ENCODE peak calls at places on chromosomes 7 and 10, in eight cellular contexts. C is COR-L47; R is CD8-positive, alpha-beta memory T cell; B is HS-27A; S is left colon; P is psoas muscle; E is activated CD4-positive, CD25-positive, alpha-beta regulatory T cell treated with anti-CD3 and anti-CD28 coated beads, Interleukin-2, amount 50 U/mL, for 72 hours; V is activated effector memory CD4-positive, alpha-beta T cell treated with anti-CD3 and anti-CD28 coated beads, Interleukin-2, amount 50 U/mL, for 16 hours. G is an unnamed sample.

GRCh38 chr10:14671383-14671782 is 103.3 kb downstream of the FAM107B start:
- DNase-seq in C (no peak), V (no peak), R (no peak), S (no peak), E (no peak), B (no peak), P (no peak), G (no peak)

GRCh38 chr10:127243490-127244272 is 47.3 kb upstream of the INSYN2A start:
- DNase-seq in V (peak), C (no peak), R (peak), S (peak), B (peak), E (no peak), P (no peak), G (no peak)

GRCh38 chr7:93981480-93981874 is 22.7 kb downstream of the BET1 start:
- DNase-seq in C (no peak), B (no peak), R (no peak), P (no peak), S (no peak), E (no peak), V (no peak), G (no peak)

GRCh38 chr10:77036993-77037734 is 600.4 kb downstream of the KCNMA1 start:
- DNase-seq in P (no peak), S (no peak), V (no peak), E (no peak), R (no peak), B (no peak), C (peak), G (no peak)

GRCh38 chr7:99557940-99558305 is 519 bp upstream of the ZNF655 start:
- DNase-seq in S (no peak), P (no peak), R (no peak), E (no peak), C (no peak), B (no peak), V (no peak), G (no peak)

GRCh38 chr10:97792058-97792721 is 20.4 kb upstream of the SFRP5 start:
- DNase-seq in R (peak), C (peak), V (peak), P (peak), B (peak), E (peak), S (peak), G (peak)

GRCh38 chr7:86372262-86372661 is 271.4 kb upstream of the GRM3 start:
- DNase-seq in S (no peak), C (no peak), E (no peak), V (no peak), R (no peak), P (no peak), B (no peak), G (no peak)

GRCh38 chr10:79266092-79266491 is 81.2 kb upstream of the PPIF start:
- DNase-seq in B (no peak), E (no peak), C (no peak), R (no peak), P (no peak), V (no peak), S (no peak), G (peak)

GRCh38 chr7:6143997-6144396 is 112.8 kb downstream of the ANKRD61 start:
- DNase-seq in C (no peak), V (no peak), B (no peak), S (no peak), E (no peak), P (no peak), R (no peak), G (no peak)

GRCh38 chr7:78434281-78434680 is 635.7 kb downstream of the PHTF2 start:
- DNase-seq in E (no peak), P (no peak), C (no peak), V (no peak), R (no peak), B (no peak), S (no peak), G (no peak)

GRCh38 chr7:112322070-112322469 is 115.6 kb downstream of the ZNF277 start:
- DNase-seq in R (no peak), B (no peak), P (no peak), S (no peak), C (no peak), V (no peak), E (no peak), G (no peak)

GRCh38 chr10:124985162-124985561 is 43.2 kb downstream of the ZRANB1 start:
- DNase-seq in V (no peak), S (no peak), C (no peak), R (no peak), P (no peak), E (no peak), B (no peak), G (no peak)

G was measured in CD14-positive monocyte.